ENCODE peak calls at places on chromosomes 4 and X, in eight cellular contexts. M is CD4-positive, CD25-positive, alpha-beta regulatory T cell; Z is astrocyte; F is HEK293T; R is iPS-NIHi11; S is H1; O is B cell; Q is PC-3. L is an unnamed sample.

GRCh38 chr4:781493-782216 is 44.3 kb downstream of the CPLX1 start:
- DNase-seq in F (peak), S (peak), Z (peak), R (peak), M (peak), O (peak), Q (peak), L (peak)

GRCh38 chrX:7689791-7690412 is 153.1 kb upstream of the VCX start:
- DNase-seq in O (no peak), S (no peak), F (no peak), M (no peak), Q (no peak), Z (no peak), R (no peak), L (no peak)

GRCh38 chr4:16530688-16531635 is 304.7 kb upstream of the TAPT1 start:
- DNase-seq in S (no peak), Q (no peak), F (no peak), R (no peak), O (no peak), Z (peak), M (no peak), L (no peak)

GRCh38 chr4:57193164-57193810 is 83.1 kb upstream of the IGFBP7 start:
- DNase-seq in O (no peak), R (no peak), S (no peak), Q (no peak), F (no peak), M (no peak), Z (no peak), L (no peak)

GRCh38 chrX:105263171-105263570 is 42.7 kb upstream of the TEX13A start:
- DNase-seq in R (no peak), Q (peak), O (no peak), S (no peak), Z (no peak), M (no peak), F (no peak), L (no peak)

GRCh38 chr4:171186700-171187099 is 626.5 kb upstream of the GALNTL6 start:
- DNase-seq in S (no peak), O (no peak), M (no peak), F (no peak), Q (no peak), Z (no peak), R (no peak), L (no peak)

GRCh38 chrX:150769408-150769807 is 76.2 kb downstream of the MTMR1 start:
- DNase-seq in R (no peak), S (no peak), Z (no peak), M (no peak), F (no peak), O (no peak), Q (no peak), L (peak)

GRCh38 chrX:109826954-109827708 is 94.1 kb upstream of the ACSL4 start:
- DNase-seq in S (no peak), Z (peak), R (peak), M (no peak), Q (peak), F (no peak), O (no peak), L (no peak)

GRCh38 chr4:168737441-168738176 is 240.8 kb downstream of the PALLD start:
- DNase-seq in S (no peak), F (no peak), Q (no peak), Z (peak), R (no peak), M (no peak), O (no peak), L (no peak)

GRCh38 chrX:41386222-41386990 is 52.4 kb downstream of the DDX3X start:
- DNase-seq in Q (peak), R (no peak), O (no peak), F (no peak), S (no peak), Z (peak), M (no peak), L (no peak)

GRCh38 chr4:184845367-184846011 is 19.7 kb upstream of the ACSL1 start:
- DNase-seq in Q (peak), F (no peak), R (no peak), M (no peak), Z (peak), S (no peak), O (no peak), L (no peak)

GRCh38 chrX:139930923-139931645 is 1.8 kb downstream of the ATP11C start:
- DNase-seq in M (peak), O (peak), Q (peak), F (peak), R (no peak), Z (no peak), S (no peak), L (peak)

GRCh38 chr4:18020145-18020670 is 1.3 kb downstream of the LCORL start:
- DNase-seq in S (no peak), R (no peak), F (no peak), M (no peak), O (peak), Q (peak), Z (no peak), L (peak)

GRCh38 chr4:15720846-15721245 is 18.0 kb downstream of the BST1 start:
- DNase-seq in F (no peak), O (no peak), R (no peak), Z (no peak), Q (no peak), M (no peak), S (no peak), L (no peak)

GRCh38 chr4:65865489-65865888 is 195.2 kb upstream of the EPHA5 start:
- DNase-seq in M (no peak), Z (no peak), S (no peak), O (no peak), Q (peak), F (peak), R (peak), L (no peak)

GRCh38 chr4:122604146-122604545 is 16.7 kb downstream of the IL21 start:
- DNase-seq in S (no peak), Z (no peak), O (no peak), Q (no peak), F (no peak), R (peak), M (no peak), L (no peak)

GRCh38 chr4:152478456-152479237 is 57.2 kb downstream of the FBXW7 start:
- DNase-seq in S (no peak), R (no peak), M (no peak), Z (peak), O (no peak), F (no peak), Q (no peak), L (no peak)

L was measured in colonic mucosa.